ENCODE peak calls at places on chromosomes 7 and 10, in ten cellular contexts. M is CD8-positive, alpha-beta memory T cell; X is nephron progenitor cell; W is T-helper 22 cell; H is NCI-H69; O is H7; P is IMR-90; Q is activated T-cell treated with anti-CD3 and anti-CD28 coated beads for 1 hour; R is effector CD4-positive, alpha-beta T cell; G is hippocampal formation. J is an unnamed sample.

GRCh38 chr7:3028071-3028766 is 15.4 kb downstream of the CARD11 start:
- DNase-seq in O (no peak), P (peak; percentile 46), G (no peak), H (no peak), W (no peak), Q (no peak), R (no peak), X (no peak), M (no peak), J (no peak)

GRCh38 chr7:114181280-114181679 is 233.3 kb upstream of the FOXP2 start:
- DNase-seq in X (no peak), Q (no peak), H (peak; percentile 35), R (no peak), P (no peak), M (no peak), W (no peak), G (no peak), O (peak; percentile 7), J (no peak)

GRCh38 chr10:31157125-31157983 is 125.7 kb upstream of the ZNF438 start:
- DNase-seq in O (no peak), P (peak; percentile 85), R (no peak), Q (no peak), M (no peak), H (peak; percentile 48), X (no peak), G (peak; percentile 21), W (no peak), J (no peak)

GRCh38 chr10:33208166-33208565 is 126.3 kb downstream of the NRP1 start:
- DNase-seq in R (no peak), Q (no peak), G (no peak), M (no peak), W (no peak), O (no peak), X (no peak), H (no peak), P (no peak), J (no peak)

GRCh38 chr7:4833176-4833575 is 28.7 kb downstream of the PAPOLB start:
- DNase-seq in M (no peak), P (no peak), H (no peak), W (no peak), X (no peak), G (no peak), O (no peak), Q (no peak), R (no peak), J (no peak)

GRCh38 chr7:36683695-36684357 is 40.5 kb downstream of the AOAH start:
- DNase-seq in Q (no peak), P (no peak), W (no peak), R (no peak), H (no peak), G (no peak), M (no peak), X (no peak), O (no peak), J (no peak)

GRCh38 chr7:22269057-22269456 is 87.9 kb downstream of the RAPGEF5 start:
- DNase-seq in M (no peak), O (no peak), P (no peak), W (no peak), R (no peak), X (no peak), H (no peak), G (no peak), Q (no peak), J (no peak)

GRCh38 chr10:101783736-101784118 is 481 bp upstream of the NPM3 start:
- DNase-seq in X (no peak), H (peak; percentile 24), O (peak; percentile 65), P (peak; percentile 15), M (no peak), G (no peak), W (no peak), R (no peak), Q (no peak), J (no peak)